ENCODE peak calls at places on chromosomes 16 and 17, in five cellular contexts. One of them, this sample, is unnamed.

GRCh38 chr16:81987706-81988105 is 23.6 kb downstream of the SDR42E1 start:
- DNase-seq in cardiac muscle cell: no peak
- DNase-seq in GM23338: no peak
- DNase-seq in CD8-positive, alpha-beta T cell: no peak
- DNase-seq in heart right ventricle: no peak
- DNase-seq in this sample: no peak

GRCh38 chr16:22855231-22855630 is 41.3 kb downstream of the HS3ST2 start:
- DNase-seq in cardiac muscle cell: no peak
- DNase-seq in GM23338: no peak
- DNase-seq in heart right ventricle: no peak
- DNase-seq in CD8-positive, alpha-beta T cell: no peak
- DNase-seq in this sample: no peak

GRCh38 chr17:36845916-36846315 is 91.4 kb upstream of the LHX1 start:
- DNase-seq in heart right ventricle: no peak
- DNase-seq in GM23338: no peak
- DNase-seq in cardiac muscle cell: no peak
- DNase-seq in CD8-positive, alpha-beta T cell: no peak
- DNase-seq in this sample: no peak

GRCh38 chr17:50799582-50799981 is 32.3 kb upstream of the ANKRD40CL start:
- DNase-seq in heart right ventricle: no peak
- DNase-seq in cardiac muscle cell: no peak
- DNase-seq in GM23338: no peak
- DNase-seq in CD8-positive, alpha-beta T cell: no peak
- DNase-seq in this sample: no peak

GRCh38 chr17:63479495-63480184 is 2.8 kb downstream of the ACE start:
- DNase-seq in cardiac muscle cell: no peak
- DNase-seq in CD8-positive, alpha-beta T cell: no peak
- DNase-seq in GM23338: no peak
- DNase-seq in heart right ventricle: no peak
- DNase-seq in this sample: no peak

GRCh38 chr17:17971431-17972125 is 622 bp downstream of the TOM1L2 start:
- DNase-seq in heart right ventricle: peak; percentile 67
- DNase-seq in CD8-positive, alpha-beta T cell: peak; percentile 23
- DNase-seq in cardiac muscle cell: peak; percentile 41
- DNase-seq in GM23338: no peak
- DNase-seq in this sample: peak; percentile 64

GRCh38 chr16:63890072-63890471 is 1231.8 kb downstream of the CDH11 start:
- DNase-seq in cardiac muscle cell: peak; percentile 78
- DNase-seq in GM23338: no peak
- DNase-seq in CD8-positive, alpha-beta T cell: no peak
- DNase-seq in heart right ventricle: peak; percentile 32
- DNase-seq in this sample: peak; percentile 32

GRCh38 chr17:66715745-66716156 is 119.2 kb upstream of the CACNG5 start:
- DNase-seq in heart right ventricle: no peak
- DNase-seq in GM23338: peak; percentile 93
- DNase-seq in CD8-positive, alpha-beta T cell: no peak
- DNase-seq in cardiac muscle cell: peak; percentile 71
- DNase-seq in this sample: no peak

GRCh38 chr16:53446090-53446489 is 11.8 kb downstream of the RBL2 start:
- DNase-seq in CD8-positive, alpha-beta T cell: no peak
- DNase-seq in GM23338: no peak
- DNase-seq in heart right ventricle: no peak
- DNase-seq in cardiac muscle cell: no peak
- DNase-seq in this sample: no peak

GRCh38 chr16:15608398-15609285 is 34.3 kb downstream of the MARF1 start:
- DNase-seq in cardiac muscle cell: peak; percentile 37
- DNase-seq in CD8-positive, alpha-beta T cell: no peak
- DNase-seq in heart right ventricle: no peak
- DNase-seq in GM23338: no peak
- DNase-seq in this sample: no peak

GRCh38 chr17:41518789-41519449 is at the start of gene KRT15:
- DNase-seq in CD8-positive, alpha-beta T cell: no peak
- DNase-seq in heart right ventricle: no peak
- DNase-seq in cardiac muscle cell: no peak
- DNase-seq in GM23338: no peak
- DNase-seq in this sample: no peak

GRCh38 chr17:15660077-15660476 is 24.0 kb downstream of the TRIM16 start:
- DNase-seq in CD8-positive, alpha-beta T cell: no peak
- DNase-seq in GM23338: no peak
- DNase-seq in heart right ventricle: peak; percentile 50
- DNase-seq in cardiac muscle cell: no peak
- DNase-seq in this sample: peak; percentile 33

GRCh38 chr16:14539156-14539555 is 90.9 kb downstream of the PARN start:
- DNase-seq in GM23338: no peak
- DNase-seq in CD8-positive, alpha-beta T cell: no peak
- DNase-seq in cardiac muscle cell: no peak
- DNase-seq in heart right ventricle: no peak
- DNase-seq in this sample: no peak

GRCh38 chr17:77449908-77450741 is 309.4 kb downstream of the SEC14L1 start:
- DNase-seq in CD8-positive, alpha-beta T cell: no peak
- DNase-seq in cardiac muscle cell: peak; percentile 86
- DNase-seq in heart right ventricle: peak; percentile 83
- DNase-seq in GM23338: peak; percentile 62
- DNase-seq in this sample: peak; percentile 78

GRCh38 chr17:13002761-13003453 is 14.9 kb downstream of the ELAC2 start:
- DNase-seq in GM23338: peak; percentile 89
- DNase-seq in heart right ventricle: peak; percentile 81
- DNase-seq in cardiac muscle cell: peak; percentile 86
- DNase-seq in CD8-positive, alpha-beta T cell: peak; percentile 36
- DNase-seq in this sample: peak; percentile 90

GRCh38 chr17:61376931-61377838 is 22.5 kb upstream of the TBX2 start:
- DNase-seq in CD8-positive, alpha-beta T cell: no peak
- DNase-seq in heart right ventricle: peak; percentile 23
- DNase-seq in cardiac muscle cell: no peak
- DNase-seq in GM23338: no peak
- DNase-seq in this sample: no peak

GRCh38 chr17:40103742-40104095 is 3.3 kb upstream of the NR1D1 start:
- DNase-seq in CD8-positive, alpha-beta T cell: no peak
- DNase-seq in cardiac muscle cell: no peak
- DNase-seq in GM23338: no peak
- DNase-seq in heart right ventricle: no peak
- DNase-seq in this sample: no peak
- H3K4me1 ChIP-seq in CD8-positive, alpha-beta T cell: peaks cover 85% of the 10 kb centered on the region
- H3K4me1 ChIP-seq in cardiac muscle cell: peaks cover 38% of the 10 kb centered on the region
- H3K4me1 ChIP-seq in GM23338: peaks cover 62% of the 10 kb centered on the region
- H3K4me1 ChIP-seq in heart right ventricle: peaks cover 62% of the 10 kb centered on the region
- H3K4me1 ChIP-seq in this sample: peaks cover 36% of the 10 kb centered on the region

DNA sequence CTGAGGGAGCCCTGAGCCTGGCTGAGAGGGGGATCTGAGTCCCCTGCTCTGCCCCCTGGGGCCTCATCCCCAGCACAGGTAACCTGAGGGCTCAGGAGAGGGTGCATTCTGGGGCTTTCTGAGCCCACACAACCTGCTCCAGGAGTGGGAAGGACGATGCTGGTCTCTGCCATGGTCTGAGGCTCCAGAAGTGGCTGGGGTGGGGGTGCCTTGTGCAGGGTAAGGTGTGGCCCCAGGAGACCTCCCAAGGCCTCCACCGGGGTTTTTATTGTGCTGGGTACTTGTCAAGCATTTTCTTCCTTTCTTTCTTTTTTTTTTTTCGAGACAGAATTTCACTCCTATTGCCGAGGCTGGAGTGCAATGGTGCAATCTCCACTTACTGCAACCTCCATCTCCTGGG is 300 bp downstream of the CTRB1 start:
- DNase-seq in heart right ventricle: no peak
- DNase-seq in GM23338: no peak
- DNase-seq in cardiac muscle cell: no peak
- DNase-seq in CD8-positive, alpha-beta T cell: no peak
- DNase-seq in this sample: peak; percentile 74
- H3K4me3 ChIP-seq in heart right ventricle: no peak overlapping the region
- H3K4me3 ChIP-seq in GM23338: no peak overlapping the region
- H3K4me3 ChIP-seq in cardiac muscle cell: no peak overlapping the region
- H3K4me3 ChIP-seq in CD8-positive, alpha-beta T cell: no peak overlapping the region
- H3K4me3 ChIP-seq in this sample: no peak overlapping the region

DNA sequence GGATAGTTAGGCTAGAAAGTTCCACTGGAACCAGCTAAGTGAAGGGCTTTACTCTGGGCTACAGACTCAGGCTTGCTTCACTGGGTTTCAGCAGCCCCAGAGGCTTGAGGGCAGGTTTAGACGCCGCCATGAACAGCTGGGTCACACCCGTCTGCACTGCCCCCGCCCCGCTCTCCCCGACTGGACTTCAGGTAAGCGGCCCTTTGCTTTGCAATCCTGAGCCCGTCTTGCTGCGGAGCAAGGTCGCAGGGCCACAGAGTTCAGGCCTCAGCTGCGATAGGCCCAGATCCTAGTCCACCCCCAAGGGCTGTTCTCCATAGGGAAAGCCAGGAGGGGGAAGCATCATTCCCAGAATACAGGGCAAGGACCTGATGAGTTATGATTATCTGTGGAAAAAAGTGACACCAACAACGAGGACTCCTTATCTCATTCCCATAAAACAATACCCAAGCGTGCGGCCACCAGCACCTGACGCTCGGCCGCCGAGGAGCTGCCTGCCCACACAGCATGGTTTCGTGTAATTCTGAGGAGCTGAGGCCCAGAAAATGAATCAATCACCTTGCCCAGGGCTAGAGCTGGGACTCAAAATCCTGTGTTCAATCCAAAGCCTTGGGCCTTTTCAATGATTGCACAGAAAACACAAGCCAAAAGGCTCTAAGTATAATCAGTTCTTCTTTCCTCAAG is 20.4 kb downstream of the MEAK7 start:
- DNase-seq in heart right ventricle: no peak
- DNase-seq in cardiac muscle cell: no peak
- DNase-seq in GM23338: no peak
- DNase-seq in CD8-positive, alpha-beta T cell: no peak
- DNase-seq in this sample: no peak
- H3K4me1 ChIP-seq in heart right ventricle: no peaks in the 10 kb centered on the region
- H3K4me1 ChIP-seq in cardiac muscle cell: no peaks in the 10 kb centered on the region
- H3K4me1 ChIP-seq in GM23338: no peaks in the 10 kb centered on the region
- H3K4me1 ChIP-seq in CD8-positive, alpha-beta T cell: no peaks in the 10 kb centered on the region
- H3K4me1 ChIP-seq in this sample: no peaks in the 10 kb centered on the region

GRCh38 chr16:86568677-86569623 is 2.3 kb downstream of the FOXC2 start:
- DNase-seq in CD8-positive, alpha-beta T cell: no peak
- DNase-seq in GM23338: peak; percentile 51
- DNase-seq in heart right ventricle: no peak
- DNase-seq in cardiac muscle cell: no peak
- DNase-seq in this sample: no peak

GRCh38 chr16:86571197-86571915 is 4.7 kb downstream of the FOXC2 start:
- DNase-seq in cardiac muscle cell: no peak
- DNase-seq in GM23338: no peak
- DNase-seq in CD8-positive, alpha-beta T cell: no peak
- DNase-seq in heart right ventricle: no peak
- DNase-seq in this sample: no peak

GRCh38 chr16:86570542-86571196 is 4.0 kb downstream of the FOXC2 start:
- DNase-seq in heart right ventricle: no peak
- DNase-seq in cardiac muscle cell: no peak
- DNase-seq in CD8-positive, alpha-beta T cell: no peak
- DNase-seq in GM23338: peak; percentile 47
- DNase-seq in this sample: no peak

GRCh38 chr16:86567701-86568571 is 1.3 kb downstream of the FOXC2 start:
- DNase-seq in heart right ventricle: no peak
- DNase-seq in GM23338: peak; percentile 66
- DNase-seq in cardiac muscle cell: peak; percentile 62
- DNase-seq in CD8-positive, alpha-beta T cell: no peak
- DNase-seq in this sample: no peak

DNA sequence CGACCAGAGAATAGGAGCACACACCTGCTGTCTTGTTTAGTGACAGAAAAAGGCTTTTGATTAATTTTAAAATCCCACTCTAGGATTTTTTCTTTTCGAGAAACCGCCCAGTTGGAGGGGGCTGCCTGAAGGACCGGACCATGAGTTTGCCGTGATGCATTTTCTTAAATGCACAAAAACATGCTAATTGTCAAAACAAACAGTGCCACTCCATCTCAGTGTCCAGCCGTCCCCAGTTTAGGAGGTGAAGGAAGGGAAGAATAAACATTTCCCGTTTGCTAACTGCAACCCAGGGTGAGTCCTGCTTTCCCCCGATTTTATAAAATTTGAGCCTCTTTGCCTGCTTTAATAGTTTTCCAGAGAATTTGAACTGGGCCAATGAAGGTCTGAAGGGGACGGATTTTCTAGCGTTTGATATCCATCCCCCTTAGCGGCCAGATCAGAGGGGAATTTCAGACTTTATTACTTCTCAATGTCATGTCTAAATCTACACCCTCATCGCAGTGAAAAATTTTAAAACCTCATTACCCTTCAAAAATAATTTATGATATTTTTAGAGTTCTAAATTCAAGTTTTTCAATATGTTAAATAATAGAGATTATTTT is 3.3 kb downstream of the FOXC2 start:
- DNase-seq in cardiac muscle cell: no peak
- DNase-seq in CD8-positive, alpha-beta T cell: no peak
- DNase-seq in GM23338: no peak
- DNase-seq in heart right ventricle: no peak
- DNase-seq in this sample: no peak
- H3K4me3 ChIP-seq in cardiac muscle cell: peak overlapping the region; percentile 76
- H3K4me3 ChIP-seq in CD8-positive, alpha-beta T cell: no peak overlapping the region
- H3K4me3 ChIP-seq in GM23338: no peak overlapping the region
- H3K4me3 ChIP-seq in heart right ventricle: no peak overlapping the region
- H3K4me3 ChIP-seq in this sample: no peak overlapping the region

DNA sequence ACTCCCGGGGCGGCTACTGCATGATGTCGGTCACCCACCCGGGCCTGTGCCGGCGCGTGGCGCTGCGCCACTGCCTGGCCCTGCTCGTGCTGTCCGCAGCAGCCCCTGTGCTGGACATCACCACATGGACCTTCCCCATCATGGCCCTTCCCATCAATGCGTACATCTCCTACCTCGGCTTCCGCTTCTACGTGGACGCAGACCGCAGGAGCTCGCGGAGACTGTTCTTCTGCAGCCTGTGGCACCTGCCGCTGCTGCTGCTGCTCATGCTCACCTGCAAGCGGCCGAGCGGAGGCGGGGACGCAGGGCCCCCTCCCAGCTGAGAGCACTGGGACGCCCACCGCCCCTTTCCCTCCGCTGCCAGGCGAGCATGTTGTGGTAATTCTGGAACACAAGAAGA is 29.8 kb downstream of the CDRT15 start:
- DNase-seq in cardiac muscle cell: no peak
- DNase-seq in GM23338: no peak
- DNase-seq in heart right ventricle: no peak
- DNase-seq in CD8-positive, alpha-beta T cell: no peak
- DNase-seq in this sample: no peak
- H3K4me1 ChIP-seq in cardiac muscle cell: peaks cover 6% of the 10 kb centered on the region
- H3K4me1 ChIP-seq in GM23338: peaks cover 4% of the 10 kb centered on the region
- H3K4me1 ChIP-seq in heart right ventricle: peaks cover 4% of the 10 kb centered on the region
- H3K4me1 ChIP-seq in CD8-positive, alpha-beta T cell: peaks cover 56% of the 10 kb centered on the region
- H3K4me1 ChIP-seq in this sample: peaks cover 5% of the 10 kb centered on the region

GRCh38 chr16:79768594-79768993 is 168.1 kb upstream of the MAF start:
- DNase-seq in cardiac muscle cell: no peak
- DNase-seq in CD8-positive, alpha-beta T cell: no peak
- DNase-seq in GM23338: no peak
- DNase-seq in heart right ventricle: no peak
- DNase-seq in this sample: peak; percentile 38
- H3K4me3 ChIP-seq in cardiac muscle cell: no peak overlapping the region
- H3K4me3 ChIP-seq in CD8-positive, alpha-beta T cell: no peak overlapping the region
- H3K4me3 ChIP-seq in GM23338: no peak overlapping the region
- H3K4me3 ChIP-seq in heart right ventricle: no peak overlapping the region
- H3K4me3 ChIP-seq in this sample: no peak overlapping the region

This sample was measured in thyroid gland.